ENCODE peak calls at places on chromosome 20, in eight cellular contexts. Y is esophagus muscularis mucosa; A is neural progenitor cell; V is choroid plexus epithelial cell; B is suprapubic skin; E is neuronal stem cell; I is AG10803; Q is effector memory CD4-positive, alpha-beta T cell. O is an unnamed sample.

GRCh38 chr20:17771206-17772004 is 71.6 kb downstream of the BANF2 start:
- DNase-seq in Y (no peak), A (no peak), V (peak; percentile 59), B (no peak), E (no peak), I (peak; percentile 33), Q (no peak), O (no peak)

GRCh38 chr20:35312348-35312747 is 20.1 kb upstream of the FAM83C start:
- DNase-seq in Y (no peak), A (no peak), V (peak; percentile 89), B (no peak), E (no peak), I (peak; percentile 94), Q (no peak), O (no peak)

GRCh38 chr20:53080969-53081871 is 109.1 kb downstream of the TSHZ2 start:
- DNase-seq in Y (no peak), A (no peak), V (peak; percentile 30), B (no peak), E (no peak), I (no peak), Q (no peak), O (no peak)

GRCh38 chr20:58981564-58982364 is 708 bp downstream of the NELFCD start:
- DNase-seq in Y (no peak), A (no peak), V (peak; percentile 22), B (no peak), E (peak; percentile 15), I (no peak), Q (no peak), O (no peak)

GRCh38 chr20:35339007-35339406 is 46.8 kb upstream of the FAM83C start:
- DNase-seq in Y (no peak), A (no peak), V (peak; percentile 91), B (no peak), E (no peak), I (peak; percentile 97), Q (no peak), O (no peak)

GRCh38 chr20:58306421-58307261 is 2.9 kb upstream of the RAB22A start:
- DNase-seq in Y (no peak), A (no peak), V (peak; percentile 70), B (no peak), E (no peak), I (peak; percentile 9), Q (peak; percentile 73), O (no peak)

GRCh38 chr20:59141818-59142581 is 21.6 kb upstream of the ZNF831 start:
- DNase-seq in Y (no peak), A (peak; percentile 72), V (no peak), B (no peak), E (peak; percentile 39), I (no peak), Q (no peak), O (no peak)

GRCh38 chr20:603116-603640 is 6.9 kb downstream of the TCF15 start:
- DNase-seq in Y (no peak), A (no peak), V (no peak), B (no peak), E (no peak), I (no peak), Q (no peak), O (no peak)

GRCh38 chr20:21099653-21100589 is 6.2 kb downstream of the LINC00237 start:
- DNase-seq in Y (peak; percentile 83), A (peak; percentile 69), V (no peak), B (peak; percentile 72), E (no peak), I (peak; percentile 12), Q (peak; percentile 34), O (no peak)

GRCh38 chr20:21100590-21101452 is 5.3 kb downstream of the LINC00237 start:
- DNase-seq in Y (peak; percentile 88), A (peak; percentile 91), V (no peak), B (no peak), E (peak; percentile 71), I (peak; percentile 32), Q (no peak), O (no peak)

GRCh38 chr20:21102691-21103311 is 3.4 kb downstream of the LINC00237 start:
- DNase-seq in Y (peak; percentile 91), A (peak; percentile 82), V (no peak), B (peak; percentile 76), E (no peak), I (peak; percentile 16), Q (peak; percentile 16), O (no peak)

GRCh38 chr20:21102252-21102609 is 3.9 kb downstream of the LINC00237 start:
- DNase-seq in Y (peak; percentile 81), A (peak; percentile 50), V (no peak), B (no peak), E (no peak), I (no peak), Q (no peak), O (no peak)

GRCh38 chr20:21101453-21102251 is 4.5 kb downstream of the LINC00237 start:
- DNase-seq in Y (peak; percentile 70), A (peak; percentile 75), V (no peak), B (no peak), E (no peak), I (no peak), Q (no peak), O (no peak)
- H3K4me3 ChIP-seq in Y (peak overlapping the region; percentile 49), A (peak overlapping the region; percentile 43), V (no peak overlapping the region), B (peak overlapping the region; percentile 48), E (peak overlapping the region; percentile 41), I (no peak overlapping the region), Q (peak overlapping the region; percentile 56), O (peak overlapping the region; percentile 20)

GRCh38 chr20:4247898-4248858 is 232.8 kb upstream of the RNF24 start:
- DNase-seq in Y (no peak), A (no peak), V (no peak), B (no peak), E (no peak), I (no peak), Q (no peak), O (no peak)
- H3K4me3 ChIP-seq in Y (no peak overlapping the region), A (no peak overlapping the region), V (no peak overlapping the region), B (peak overlapping the region; percentile 49), E (peak overlapping the region; percentile 53), I (peak overlapping the region; percentile 51), Q (no peak overlapping the region), O (peak overlapping the region; percentile 80)

DNA sequence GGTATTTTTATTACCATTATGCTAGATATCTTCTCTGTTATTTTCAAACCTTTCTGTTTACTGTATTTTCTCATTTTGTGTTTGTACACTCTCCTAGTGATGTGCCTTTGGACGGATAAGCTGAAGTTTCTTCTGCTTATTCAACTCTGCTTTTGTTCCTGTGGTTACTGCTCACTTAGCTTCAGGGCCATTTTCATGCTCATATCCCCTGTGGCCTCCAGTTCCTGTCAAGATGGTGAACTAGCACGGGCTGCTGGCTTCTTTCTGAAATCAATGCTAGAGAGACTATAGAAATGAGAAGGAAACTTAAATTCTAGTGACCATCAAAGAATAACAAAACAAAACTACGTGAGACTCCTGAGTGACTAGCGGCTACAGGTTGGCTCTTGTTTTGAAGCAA is 6.8 kb upstream of the CST8 start:
- DNase-seq in Y (no peak), A (no peak), V (no peak), B (no peak), E (no peak), I (no peak), Q (no peak), O (no peak)
- H3K4me3 ChIP-seq in Y (no peak overlapping the region), A (no peak overlapping the region), V (no peak overlapping the region), B (no peak overlapping the region), E (no peak overlapping the region), I (no peak overlapping the region), Q (no peak overlapping the region), O (no peak overlapping the region)

DNA sequence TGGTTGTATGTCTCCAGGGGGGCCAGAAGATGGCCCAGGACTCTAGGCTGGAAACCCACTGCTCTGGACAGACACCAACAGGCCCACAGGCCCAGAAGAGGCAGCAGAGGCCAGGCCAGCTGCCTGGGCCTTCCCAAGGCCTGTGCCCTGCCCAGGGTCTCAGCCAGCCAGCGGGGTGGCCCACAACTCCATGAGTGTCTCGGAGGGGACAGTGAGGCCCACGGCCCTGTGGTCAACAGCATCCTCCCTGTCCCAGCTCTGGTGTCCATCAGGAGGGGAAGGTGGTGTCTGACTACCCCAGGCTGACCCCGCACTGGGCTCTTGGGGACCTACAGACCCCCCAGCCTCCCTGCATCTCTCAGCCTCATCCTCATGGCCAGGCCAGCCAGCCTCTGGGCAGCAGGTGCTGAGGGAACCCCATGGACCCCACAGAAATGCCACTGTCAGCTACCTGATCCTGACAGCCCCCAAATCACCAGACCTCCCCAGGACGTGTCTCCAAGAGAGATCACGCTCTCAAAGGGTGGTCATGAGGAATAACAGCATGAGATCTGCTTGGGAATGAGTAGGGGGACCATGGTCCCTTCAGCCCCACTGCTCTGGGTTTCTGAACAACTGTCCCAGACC is 112.4 kb downstream of the NOL4L start:
- DNase-seq in Y (no peak), A (no peak), V (no peak), B (no peak), E (no peak), I (no peak), Q (no peak), O (no peak)
- H3K4me3 ChIP-seq in Y (no peak overlapping the region), A (no peak overlapping the region), V (no peak overlapping the region), B (peak overlapping the region; percentile 0), E (no peak overlapping the region), I (no peak overlapping the region), Q (no peak overlapping the region), O (no peak overlapping the region)

GRCh38 chr20:3612795-3613560 is 50.2 kb downstream of the GFRA4 start:
- DNase-seq in Y (peak; percentile 47), A (no peak), V (peak; percentile 41), B (no peak), E (no peak), I (peak; percentile 23), Q (no peak), O (no peak)

GRCh38 chr20:3616250-3616649 is 46.9 kb downstream of the GFRA4 start:
- DNase-seq in Y (peak; percentile 74), A (peak; percentile 3), V (peak; percentile 14), B (no peak), E (no peak), I (peak; percentile 37), Q (no peak), O (no peak)

GRCh38 chr20:3614509-3614908 is 48.7 kb downstream of the GFRA4 start:
- DNase-seq in Y (peak; percentile 17), A (no peak), V (peak; percentile 10), B (no peak), E (no peak), I (peak; percentile 36), Q (no peak), O (no peak)

DNA sequence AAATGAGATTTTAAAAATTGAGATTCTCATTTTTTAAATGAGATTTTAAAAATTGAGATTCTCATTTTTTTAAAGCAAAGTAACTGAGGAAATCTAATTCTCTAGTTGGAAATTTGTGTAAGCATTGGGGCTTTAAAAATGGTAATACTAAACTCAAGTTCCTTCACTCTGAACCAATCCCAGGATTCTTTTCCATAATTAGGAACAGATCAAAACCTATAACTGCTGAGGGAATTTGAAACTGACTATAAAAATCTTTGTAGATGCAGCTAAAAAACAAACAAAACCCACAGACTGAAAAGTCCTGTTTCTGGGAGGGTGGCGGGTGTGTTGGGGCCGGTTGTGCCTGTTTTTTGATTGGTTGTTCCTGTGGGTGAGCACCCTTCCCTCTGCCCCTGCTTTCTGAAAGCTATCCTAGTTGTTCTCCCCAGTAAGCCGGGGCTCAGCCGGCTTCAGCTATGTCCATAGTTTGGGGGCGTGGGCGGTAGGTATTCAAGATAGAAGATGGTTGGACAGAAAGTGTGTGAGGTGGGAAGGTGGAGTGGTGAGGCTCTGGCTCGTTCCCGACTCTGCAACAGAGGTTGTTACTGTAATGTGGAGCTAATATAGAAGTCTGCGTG is 49.3 kb downstream of the GFRA4 start:
- DNase-seq in Y (peak; percentile 66), A (peak; percentile 7), V (peak; percentile 16), B (no peak), E (no peak), I (peak; percentile 35), Q (no peak), O (no peak)
- H3K4me3 ChIP-seq in Y (no peak overlapping the region), A (no peak overlapping the region), V (peak overlapping the region; percentile 1), B (no peak overlapping the region), E (no peak overlapping the region), I (peak overlapping the region; percentile 34), Q (no peak overlapping the region), O (peak overlapping the region; percentile 8)

GRCh38 chr20:1811621-1812498 is 83.3 kb upstream of the SIRPA start:
- DNase-seq in Y (peak; percentile 34), A (peak; percentile 69), V (no peak), B (no peak), E (peak; percentile 41), I (peak; percentile 42), Q (no peak), O (peak; percentile 58)
- H3K4me3 ChIP-seq in Y (no peak overlapping the region), A (no peak overlapping the region), V (no peak overlapping the region), B (no peak overlapping the region), E (no peak overlapping the region), I (no peak overlapping the region), Q (no peak overlapping the region), O (no peak overlapping the region)